ENCODE peak calls at places on chromosomes 11 and 22, in five cellular contexts. H is astrocyte, R is mesenchymal stem cell, M is GM23248, E is mesendoderm. J is an unnamed sample.

GRCh38 chr11:47305734-47306483 is 36.0 kb downstream of the MADD start:
- DNase-seq in H (no peak), R (no peak), M (no peak), E (no peak), J (no peak)

GRCh38 chr11:101870510-101870909 is 44.3 kb upstream of the CEP126 start:
- DNase-seq in H (peak; percentile 74), R (peak; percentile 79), M (peak; percentile 88), E (no peak), J (peak; percentile 37)

GRCh38 chr11:102882389-102883024 is 7.7 kb upstream of the MMP12 start:
- DNase-seq in H (peak; percentile 36), R (peak; percentile 34), M (peak; percentile 94), E (no peak), J (peak; percentile 82)

GRCh38 chr11:73195191-73196007 is 22.7 kb upstream of the P2RY2 start:
- DNase-seq in H (no peak), R (no peak), M (peak; percentile 57), E (no peak), J (peak; percentile 98)

GRCh38 chr22:47835726-47836125 is 1073.3 kb downstream of the TBC1D22A start:
- DNase-seq in H (peak; percentile 82), R (peak; percentile 19), M (peak; percentile 81), E (no peak), J (peak; percentile 71)

GRCh38 chr22:26259510-26259909 is 90.2 kb downstream of the SEZ6L start:
- DNase-seq in H (peak; percentile 8), R (no peak), M (peak; percentile 43), E (peak; percentile 86), J (peak; percentile 12)

GRCh38 chr11:65217441-65218423 is 36.0 kb downstream of the CAPN1 start:
- DNase-seq in H (no peak), R (no peak), M (no peak), E (no peak), J (no peak)

GRCh38 chr11:124829986-124830385 is 29.8 kb upstream of the MSANTD2 start:
- DNase-seq in H (peak; percentile 38), R (no peak), M (peak; percentile 42), E (no peak), J (no peak)

GRCh38 chr22:46078241-46079092 is 71.9 kb upstream of the PPARA start:
- DNase-seq in H (peak; percentile 74), R (no peak), M (peak; percentile 95), E (no peak), J (peak; percentile 91)

GRCh38 chr22:18994056-18994455 is 58.0 kb upstream of the PRODH start:
- DNase-seq in H (no peak), R (no peak), M (no peak), E (no peak), J (no peak)
- H3K27me3 ChIP-seq in H (peaks cover 16% of the 10 kb centered on the region), R (peaks cover 47% of the 10 kb centered on the region), M (peaks cover 42% of the 10 kb centered on the region), E (no peaks in the 10 kb centered on the region), J (peaks cover 4% of the 10 kb centered on the region)

DNA sequence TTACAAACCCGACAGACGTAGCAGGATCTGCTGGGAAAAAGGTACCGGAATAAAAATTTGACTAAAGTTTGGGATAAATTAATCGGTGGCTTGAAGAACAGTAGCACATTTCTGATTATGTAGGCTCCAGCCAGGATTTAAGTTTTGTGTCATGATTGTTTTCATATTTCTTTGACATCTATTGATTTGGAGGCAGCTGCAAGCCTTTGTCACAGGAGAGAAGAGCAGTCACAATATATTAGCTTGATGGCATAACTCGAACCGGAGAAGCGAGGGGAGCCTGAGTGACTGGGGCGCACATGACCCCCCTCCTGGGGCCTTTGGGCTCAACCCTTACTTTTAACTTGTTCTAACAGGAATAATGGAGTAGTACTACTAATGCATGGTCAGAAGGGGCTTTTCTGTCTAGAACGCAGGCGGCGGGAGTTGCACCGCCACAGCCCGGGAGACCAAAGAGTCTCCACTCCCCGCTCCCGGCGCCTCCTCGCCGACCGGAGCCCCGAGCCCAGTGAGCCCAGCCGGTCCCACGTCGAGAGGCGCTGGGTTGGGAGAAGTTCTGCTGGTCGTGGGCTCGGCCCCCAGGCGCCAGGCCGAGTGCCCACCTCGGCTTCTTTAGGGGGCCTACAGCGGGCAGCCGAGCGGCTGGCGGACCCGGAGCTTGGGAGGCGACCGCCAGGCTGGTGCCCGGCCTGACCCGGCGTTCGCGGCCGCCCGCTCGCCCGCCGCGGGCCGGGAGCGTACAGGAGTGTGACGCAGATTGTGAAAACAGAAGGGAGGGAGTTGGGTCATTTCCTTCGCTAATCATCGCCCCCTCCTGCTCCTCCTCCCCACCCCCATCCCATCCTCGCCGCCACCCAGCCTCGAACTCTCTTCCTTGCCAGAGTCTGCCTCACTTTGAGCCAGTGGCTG is 15.7 kb upstream of the PAX6 start:
- DNase-seq in H (no peak), R (no peak), M (no peak), E (peak; percentile 45), J (no peak)
- H3K4me2 ChIP-seq in H (peak overlapping the region; percentile 75), R (peak overlapping the region; percentile 62), M (peak overlapping the region; percentile 7), E (peak overlapping the region; percentile 39), J (no peak overlapping the region)

DNA sequence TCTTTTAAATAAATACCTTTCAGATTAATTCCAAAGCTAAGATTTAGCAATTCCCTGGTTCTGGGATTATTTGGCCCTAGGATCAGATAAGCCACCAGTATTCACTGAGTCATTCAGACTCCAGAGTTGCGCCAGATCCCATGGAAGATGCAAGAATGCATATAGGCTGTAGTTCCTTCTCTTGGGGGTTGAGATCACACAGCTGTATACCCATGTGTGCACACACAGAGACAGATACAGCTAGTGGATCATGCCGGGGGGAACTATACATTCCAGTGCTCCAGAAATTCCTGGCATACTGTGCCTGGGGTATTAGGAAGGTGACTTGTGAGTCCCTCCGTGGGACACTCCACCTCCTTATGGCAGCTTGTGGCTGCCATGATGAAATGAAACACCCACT is 75.4 kb downstream of the ZBTB16 start:
- DNase-seq in H (peak; percentile 16), R (peak; percentile 97), M (peak; percentile 97), E (peak; percentile 68), J (peak; percentile 66)
- H3K9ac ChIP-seq in H (no peak overlapping the region), R (no peak overlapping the region), M (no peak overlapping the region), E (no peak overlapping the region), J (no peak overlapping the region)

GRCh38 chr22:33850724-33851123 is 69.6 kb downstream of the LARGE1 start:
- DNase-seq in H (no peak), R (no peak), M (no peak), E (peak; percentile 79), J (no peak)

GRCh38 chr22:33851985-33852384 is 68.3 kb downstream of the LARGE1 start:
- DNase-seq in H (no peak), R (no peak), M (peak; percentile 23), E (no peak), J (no peak)

GRCh38 chr22:33851240-33851639 is 69.0 kb downstream of the LARGE1 start:
- DNase-seq in H (peak; percentile 26), R (peak; percentile 68), M (peak; percentile 66), E (no peak), J (peak; percentile 31)

GRCh38 chr22:33850227-33850626 is 70.0 kb downstream of the LARGE1 start:
- DNase-seq in H (no peak), R (no peak), M (no peak), E (no peak), J (no peak)

GRCh38 chr22:33848251-33848650 is 72.0 kb downstream of the LARGE1 start:
- DNase-seq in H (peak; percentile 46), R (no peak), M (peak; percentile 35), E (peak; percentile 62), J (no peak)
- H3K27me3 ChIP-seq in H (no peaks in the 10 kb centered on the region), R (no peaks in the 10 kb centered on the region), M (no peaks in the 10 kb centered on the region), E (no peaks in the 10 kb centered on the region), J (no peaks in the 10 kb centered on the region)

GRCh38 chr11:104705475-104706195 is 192.6 kb downstream of the CASP12 start:
- DNase-seq in H (peak; percentile 38), R (peak; percentile 39), M (no peak), E (no peak), J (peak; percentile 8)

GRCh38 chr11:104704888-104705287 is 193.4 kb downstream of the CASP12 start:
- DNase-seq in H (no peak), R (no peak), M (no peak), E (no peak), J (no peak)

DNA sequence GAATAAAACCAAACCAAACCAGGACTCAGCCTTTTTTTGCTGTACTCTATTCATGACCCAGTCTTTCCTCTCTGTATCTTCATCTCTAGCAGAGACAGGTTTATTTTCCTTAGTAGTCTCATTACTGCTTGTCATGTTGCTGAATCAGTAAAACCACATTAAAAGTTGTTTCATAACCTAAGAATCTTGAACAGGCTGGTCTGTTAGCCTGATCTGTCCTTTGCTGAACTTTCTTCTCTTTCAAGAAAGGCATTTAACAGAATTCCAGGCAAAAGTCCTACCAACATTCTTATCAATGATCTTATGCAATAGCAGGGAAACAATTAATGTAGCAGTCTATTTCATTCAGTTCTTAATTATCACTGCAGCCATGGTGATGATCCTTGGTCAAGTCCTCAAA is 197.7 kb downstream of the CASP12 start:
- DNase-seq in H (peak; percentile 97), R (peak; percentile 60), M (peak; percentile 56), E (no peak), J (peak; percentile 56)
- H3K4me2 ChIP-seq in H (peak overlapping the region; percentile 30), R (no peak overlapping the region), M (no peak overlapping the region), E (no peak overlapping the region), J (no peak overlapping the region)

DNA sequence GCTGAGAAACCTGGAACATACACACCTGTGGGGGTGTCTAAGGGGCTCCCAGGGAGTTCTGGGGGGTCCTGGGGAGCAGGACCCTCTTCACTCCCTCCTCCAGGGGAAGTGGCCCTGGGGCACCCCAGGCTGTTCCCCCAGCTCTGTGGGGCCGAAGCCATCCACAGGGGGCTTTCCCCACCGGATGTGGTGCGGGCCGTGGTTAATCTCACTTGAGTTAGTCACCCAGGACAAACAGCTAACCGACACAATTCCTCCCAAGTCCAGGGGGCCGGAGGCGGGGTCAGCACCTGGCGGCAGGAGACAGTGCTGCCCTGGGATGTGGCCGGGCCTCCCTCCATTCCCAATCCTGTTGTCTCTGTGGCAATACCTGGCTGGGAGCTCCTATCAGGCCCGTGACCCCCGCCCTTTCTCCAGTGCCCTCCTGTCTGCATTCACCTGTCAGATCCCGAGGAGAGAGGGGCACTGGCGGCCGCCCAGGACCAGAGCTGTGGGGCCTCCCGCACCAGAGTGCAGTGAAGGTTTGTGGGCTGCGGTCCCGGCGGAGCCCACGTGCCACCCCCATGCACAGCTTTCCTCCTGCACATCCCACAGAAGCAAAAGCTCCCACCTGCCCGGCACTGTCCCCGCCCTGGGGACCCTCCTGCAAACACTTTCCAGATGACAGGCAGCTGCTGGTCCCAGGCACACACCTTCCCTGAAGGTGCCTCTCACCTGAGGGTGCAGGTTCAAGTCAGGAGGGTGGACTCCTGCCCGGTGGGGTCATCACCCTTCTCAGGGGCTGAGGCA is 5.2 kb upstream of the MUC5AC start:
- DNase-seq in H (peak; percentile 51), R (peak; percentile 38), M (no peak), E (no peak), J (peak; percentile 15)
- H3K9ac ChIP-seq in H (peak overlapping the region; percentile 20), R (no peak overlapping the region), M (no peak overlapping the region), E (no peak overlapping the region), J (no peak overlapping the region)

DNA sequence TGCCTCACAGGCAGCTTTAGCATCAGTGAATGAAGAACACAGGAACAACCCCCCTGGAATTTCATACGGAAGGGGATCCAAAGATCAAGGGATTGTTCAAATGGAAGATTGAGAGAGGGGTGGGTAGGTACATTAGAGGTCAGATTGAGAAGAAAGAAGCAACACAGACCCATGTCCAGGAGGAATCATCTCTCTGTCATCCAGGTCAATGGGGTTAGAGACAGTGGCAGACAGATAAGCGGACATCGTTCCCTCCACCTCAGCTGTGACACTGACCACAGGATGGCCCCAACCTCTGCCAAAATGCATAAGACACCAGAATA is 1.9 kb upstream of the NPAS4 start:
- DNase-seq in H (no peak), R (no peak), M (no peak), E (no peak), J (no peak)
- H3K27me3 ChIP-seq in H (peaks cover 33% of the 10 kb centered on the region), R (peaks cover 52% of the 10 kb centered on the region), M (peaks cover 5% of the 10 kb centered on the region), E (peaks cover 22% of the 10 kb centered on the region), J (no peaks in the 10 kb centered on the region)

DNA sequence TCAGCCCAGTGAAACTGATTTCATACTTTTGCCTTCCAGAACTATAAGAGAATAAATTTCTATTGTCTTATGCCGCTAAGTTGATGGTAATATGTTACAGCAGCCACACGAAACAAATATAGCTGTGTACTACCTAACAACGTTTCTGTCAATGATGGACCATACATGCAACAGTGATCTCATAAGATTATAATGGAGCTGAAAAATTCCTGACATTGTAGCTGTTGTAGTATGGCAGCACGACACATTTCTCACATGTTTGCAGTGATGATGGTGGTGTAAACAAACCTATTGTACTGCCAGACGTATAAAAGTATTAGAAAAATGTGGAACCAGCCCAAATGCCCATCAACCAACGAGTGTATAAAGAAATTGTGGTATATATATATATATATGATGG is 5.8 kb upstream of the SLC5A1 start:
- DNase-seq in H (no peak), R (no peak), M (no peak), E (no peak), J (no peak)
- H3K4me2 ChIP-seq in H (no peak overlapping the region), R (no peak overlapping the region), M (no peak overlapping the region), E (no peak overlapping the region), J (no peak overlapping the region)

J was measured in mammary epithelial cell.